ENCODE peak calls at places on chromosomes 12 and 14, in five cellular contexts. P is H9, V is endodermal cell, L is astrocyte, M is colonic mucosa. K is an unnamed sample.

GRCh38 chr14:54653764-54654469 is 87.0 kb downstream of the SAMD4A start:
- DNase-seq in P (no peak), V (no peak), L (peak; percentile 91), M (no peak), K (peak; percentile 84)

GRCh38 chr12:79451988-79452387 is 238.8 kb downstream of the PAWR start:
- DNase-seq in P (no peak), V (no peak), L (peak; percentile 91), M (peak; percentile 22), K (peak; percentile 76)

GRCh38 chr14:75559451-75560187 is 18.8 kb upstream of the FLVCR2 start:
- DNase-seq in P (no peak), V (no peak), L (peak; percentile 10), M (no peak), K (peak; percentile 82)

GRCh38 chr14:104395276-104395675 is 184.3 kb upstream of the C14orf180 start:
- DNase-seq in P (peak; percentile 11), V (peak; percentile 69), L (no peak), M (peak; percentile 8), K (no peak)

GRCh38 chr12:133203344-133204263 is 22.3 kb downstream of the ZNF268 start:
- DNase-seq in P (no peak), V (no peak), L (no peak), M (no peak), K (no peak)

GRCh38 chr12:111446044-111446581 is 40.4 kb downstream of the SH2B3 start:
- DNase-seq in P (peak; percentile 70), V (peak; percentile 86), L (no peak), M (peak; percentile 70), K (peak; percentile 81)

GRCh38 chr12:13980548-13981295 is 680 bp downstream of the GRIN2B start:
- DNase-seq in P (peak; percentile 53), V (peak; percentile 77), L (no peak), M (no peak), K (no peak)

GRCh38 chr12:9750276-9751203 is 10.2 kb downstream of the CD69 start:
- DNase-seq in P (peak; percentile 57), V (peak; percentile 76), L (peak; percentile 47), M (peak; percentile 50), K (peak; percentile 71)

GRCh38 chr14:87522575-87522974 is 470.4 kb downstream of the GALC start:
- DNase-seq in P (peak; percentile 80), V (peak; percentile 73), L (no peak), M (no peak), K (no peak)

DNA sequence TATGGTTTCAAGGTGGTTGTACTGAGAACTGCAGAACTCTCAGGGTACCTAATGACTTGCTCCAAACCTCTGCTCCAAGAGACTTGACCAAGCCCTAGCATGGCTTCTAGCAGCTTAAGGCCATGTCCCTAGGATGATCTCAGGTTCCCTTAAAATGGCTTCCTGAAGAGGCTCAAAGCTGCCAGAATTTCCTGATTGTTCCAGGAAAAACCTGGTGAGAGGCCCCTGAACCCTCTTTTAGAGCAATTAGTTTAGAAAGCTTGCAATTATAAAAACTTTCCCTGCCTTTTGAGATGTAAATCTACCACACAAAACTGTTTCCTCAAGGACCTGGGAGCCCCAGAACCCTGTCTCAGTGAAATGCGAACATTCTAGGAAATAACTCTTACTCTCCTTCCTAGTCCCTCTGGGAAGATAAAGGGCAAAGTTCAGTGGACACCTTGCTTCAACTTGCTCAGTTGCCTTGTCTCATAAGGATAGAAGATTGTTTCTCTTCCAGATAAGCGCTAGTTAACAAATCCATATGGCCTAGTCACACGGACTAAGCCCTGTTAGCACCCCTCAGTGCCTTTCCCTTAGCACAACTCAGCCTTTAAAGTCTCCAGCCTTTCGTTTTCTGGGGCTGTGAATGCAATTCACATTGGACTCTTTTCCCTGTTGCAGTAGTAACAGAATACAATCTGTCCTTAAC is 2.5 kb downstream of the CMAS start:
- DNase-seq in P (peak; percentile 38), V (peak; percentile 54), L (no peak), M (peak; percentile 28), K (no peak)
- H3K4me1 ChIP-seq in P (peaks cover 11% of the 10 kb centered on the region), V (peaks cover 14% of the 10 kb centered on the region), L (no peaks in the 10 kb centered on the region), M (peaks cover 13% of the 10 kb centered on the region), K (peaks cover 2% of the 10 kb centered on the region)

DNA sequence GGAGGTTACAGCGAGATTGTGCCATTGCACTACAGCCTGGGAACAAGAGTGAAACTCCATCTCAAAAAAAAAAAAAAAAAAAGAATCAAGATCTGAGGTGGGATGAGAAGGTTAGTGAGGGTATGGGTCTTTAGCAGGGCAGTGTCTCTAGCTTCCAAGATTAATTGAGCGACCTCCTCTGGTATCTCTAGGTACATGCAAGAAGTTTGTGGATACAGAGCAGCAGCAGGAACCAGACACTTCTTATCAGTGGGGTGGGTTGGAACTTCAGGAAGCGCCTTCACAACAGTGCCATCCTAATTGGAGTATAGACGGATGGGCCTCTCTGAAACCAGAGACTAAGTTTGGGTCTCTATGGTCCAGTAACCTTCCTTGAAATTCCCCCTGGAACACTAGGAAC is 51.9 kb upstream of the CISTR start:
- DNase-seq in P (no peak), V (no peak), L (no peak), M (no peak), K (no peak)
- TF ChIP-seq CTCF in P (no peak), V (peak; percentile 47), L (no peak), M (no peak), K (no peak)

DNA sequence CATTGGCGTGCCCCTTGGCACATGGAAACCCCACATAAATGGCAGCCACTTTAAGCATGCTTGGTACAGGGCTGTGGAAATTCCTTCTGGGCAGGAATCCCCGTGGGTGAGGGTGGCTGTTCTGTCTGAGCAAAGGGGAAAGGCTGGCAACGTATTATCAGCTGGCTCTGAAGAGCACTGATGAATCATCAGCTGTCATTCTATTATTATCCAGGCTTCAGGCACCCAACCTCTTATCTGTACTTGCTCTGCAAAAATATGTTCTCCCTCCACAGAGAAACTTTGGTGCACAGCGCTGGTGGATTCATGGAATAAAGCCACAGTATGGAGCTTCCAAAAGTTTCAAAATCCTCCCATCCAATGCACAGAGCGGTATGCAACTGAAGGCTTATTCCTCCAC is 167.1 kb downstream of the TBX5 start:
- DNase-seq in P (no peak), V (no peak), L (peak; percentile 53), M (no peak), K (no peak)
- H3K9ac ChIP-seq in P (no peak overlapping the region), V (no peak overlapping the region), L (no peak overlapping the region), M (no peak overlapping the region), K (no peak overlapping the region)

GRCh38 chr14:68665116-68665515 is 127.8 kb downstream of the ZFP36L1 start:
- DNase-seq in P (no peak), V (no peak), L (peak; percentile 76), M (no peak), K (no peak)

GRCh38 chr14:68665792-68666195 is 127.1 kb downstream of the ZFP36L1 start:
- DNase-seq in P (no peak), V (no peak), L (no peak), M (no peak), K (no peak)

GRCh38 chr14:68667313-68667791 is 125.5 kb downstream of the ZFP36L1 start:
- DNase-seq in P (no peak), V (no peak), L (peak; percentile 94), M (no peak), K (no peak)

GRCh38 chr14:68666899-68667298 is 126.0 kb downstream of the ZFP36L1 start:
- DNase-seq in P (no peak), V (no peak), L (no peak), M (no peak), K (no peak)

GRCh38 chr14:68666206-68666730 is 126.6 kb downstream of the ZFP36L1 start:
- DNase-seq in P (no peak), V (no peak), L (no peak), M (no peak), K (no peak)
- H3K4me1 ChIP-seq in P (no peaks in the 10 kb centered on the region), V (peaks cover 5% of the 10 kb centered on the region), L (peaks cover 41% of the 10 kb centered on the region), M (no peaks in the 10 kb centered on the region), K (peaks cover 15% of the 10 kb centered on the region)

GRCh38 chr12:124727922-124728321 is 135.7 kb downstream of the SCARB1 start:
- DNase-seq in P (no peak), V (no peak), L (no peak), M (no peak), K (no peak)
- TF ChIP-seq CTCF in P (peak; percentile 18), V (no peak), L (no peak), M (no peak), K (no peak)

GRCh38 chr12:52278931-52279682 is 4.7 kb downstream of the KRT86 start:
- DNase-seq in P (peak; percentile 88), V (peak; percentile 97), L (peak; percentile 30), M (peak; percentile 75), K (peak; percentile 90)
- H3K9ac ChIP-seq in P (no peak overlapping the region), V (no peak overlapping the region), L (peak overlapping the region; percentile 83), M (no peak overlapping the region), K (no peak overlapping the region)

DNA sequence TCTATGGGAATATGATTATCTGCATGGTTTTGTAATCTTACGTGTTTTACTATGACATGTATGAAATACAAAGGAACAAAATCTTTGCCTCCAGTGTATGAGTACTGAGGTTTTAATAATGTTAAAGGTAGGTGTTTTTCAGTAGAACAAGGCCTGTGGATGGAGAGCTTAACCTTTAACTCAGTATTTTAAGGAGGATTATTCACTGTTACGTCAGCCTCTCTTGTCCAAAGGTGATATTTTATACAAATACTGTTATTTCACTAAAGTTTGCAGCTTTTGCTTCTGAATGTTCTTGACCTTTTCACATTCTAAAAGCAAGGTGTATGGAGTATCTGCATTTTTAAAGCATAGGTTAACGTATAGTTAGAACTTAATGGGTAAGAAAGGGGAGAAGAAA is 195.3 kb downstream of the ERC1 start:
- DNase-seq in P (no peak), V (no peak), L (no peak), M (no peak), K (no peak)
- H3K4me1 ChIP-seq in P (no peaks in the 10 kb centered on the region), V (no peaks in the 10 kb centered on the region), L (peaks cover 31% of the 10 kb centered on the region), M (no peaks in the 10 kb centered on the region), K (no peaks in the 10 kb centered on the region)

K was measured in kidney.